ENCODE peak calls at places on chromosomes 1 and 21, in eight cellular contexts. T, Q, C, F, J, W, I and A are unnamed samples.

GRCh38 chr1:209335090-209335692 is 248.3 kb upstream of the CAMK1G start:
- DNase-seq in T (no peak), Q (peak), C (no peak), F (no peak), J (peak), W (peak), I (no peak), A (no peak)

GRCh38 chr1:152182431-152182830 is 23.4 kb upstream of the RPTN start:
- DNase-seq in T (no peak), Q (no peak), C (no peak), F (no peak), J (no peak), W (no peak), I (no peak), A (no peak)

GRCh38 chr1:168509875-168510594 is 33.8 kb downstream of the XCL2 start:
- DNase-seq in T (no peak), Q (no peak), C (no peak), F (no peak), J (no peak), W (no peak), I (no peak), A (no peak)

GRCh38 chr1:48245106-48245505 is 22.6 kb downstream of the SLC5A9 start:
- DNase-seq in T (no peak), Q (no peak), C (no peak), F (no peak), J (no peak), W (no peak), I (no peak), A (no peak)

GRCh38 chr1:91683598-91683951 is 182.9 kb downstream of the CDC7 start:
- DNase-seq in T (peak), Q (no peak), C (no peak), F (peak), J (no peak), W (no peak), I (peak), A (no peak)

GRCh38 chr1:171916315-171916771 is 75.0 kb downstream of the DNM3 start:
- DNase-seq in T (no peak), Q (no peak), C (no peak), F (no peak), J (no peak), W (no peak), I (no peak), A (no peak)

GRCh38 chr21:38326429-38326828 is 69.6 kb downstream of the KCNJ15 start:
- DNase-seq in T (no peak), Q (no peak), C (no peak), F (no peak), J (no peak), W (no peak), I (no peak), A (no peak)

GRCh38 chr21:45458281-45459170 is 53.6 kb downstream of the COL18A1 start:
- DNase-seq in T (no peak), Q (no peak), C (no peak), F (no peak), J (peak), W (no peak), I (no peak), A (no peak)

GRCh38 chr1:46053734-46054133 is 78.7 kb downstream of the PIK3R3 start:
- DNase-seq in T (no peak), Q (no peak), C (no peak), F (no peak), J (no peak), W (peak), I (no peak), A (no peak)

GRCh38 chr21:43820466-43820865 is 31.1 kb downstream of the RRP1 start:
- DNase-seq in T (no peak), Q (no peak), C (no peak), F (no peak), J (no peak), W (no peak), I (no peak), A (no peak)

GRCh38 chr1:50422675-50422945 is 633 bp downstream of the DMRTA2 start:
- DNase-seq in T (no peak), Q (no peak), C (no peak), F (no peak), J (no peak), W (no peak), I (no peak), A (no peak)

GRCh38 chr21:39020751-39021474 is 162.3 kb downstream of the PSMG1 start:
- DNase-seq in T (peak), Q (no peak), C (no peak), F (no peak), J (peak), W (peak), I (no peak), A (peak)

GRCh38 chr1:25623007-25623406 is 6.4 kb downstream of the MAN1C1 start:
- DNase-seq in T (no peak), Q (no peak), C (no peak), F (no peak), J (no peak), W (no peak), I (no peak), A (no peak)

GRCh38 chr1:15808955-15809354 is 1.5 kb upstream of the UQCRHL start:
- DNase-seq in T (no peak), Q (no peak), C (no peak), F (no peak), J (no peak), W (no peak), I (no peak), A (no peak)

GRCh38 chr1:183227963-183228649 is 42.0 kb downstream of the LAMC2 start:
- DNase-seq in T (peak), Q (peak), C (peak), F (no peak), J (peak), W (peak), I (peak), A (no peak)

GRCh38 chr1:182185822-182186756 is 124.6 kb upstream of the ZNF648 start:
- DNase-seq in T (no peak), Q (peak), C (no peak), F (no peak), J (no peak), W (peak), I (no peak), A (no peak)

GRCh38 chr1:112515311-112516009 is 6.7 kb downstream of the WNT2B start:
- DNase-seq in T (no peak), Q (no peak), C (no peak), F (no peak), J (no peak), W (peak), I (no peak), A (no peak)

GRCh38 chr1:219710529-219711194 is 97.8 kb upstream of the ZC3H11B start:
- DNase-seq in T (no peak), Q (no peak), C (no peak), F (no peak), J (no peak), W (peak), I (no peak), A (no peak)

GRCh38 chr1:21503706-21504377 is 5.4 kb upstream of the ALPL start:
- DNase-seq in T (no peak), Q (no peak), C (no peak), F (no peak), J (no peak), W (no peak), I (no peak), A (peak)

GRCh38 chr1:201448981-201449380 is 20.0 kb downstream of the PHLDA3 start:
- DNase-seq in T (no peak), Q (no peak), C (no peak), F (no peak), J (no peak), W (no peak), I (no peak), A (no peak)

GRCh38 chr1:183543619-183544204 is 46.5 kb downstream of the NCF2 start:
- DNase-seq in T (no peak), Q (peak), C (no peak), F (no peak), J (no peak), W (peak), I (no peak), A (no peak)

GRCh38 chr1:196660272-196660671 is 8.4 kb downstream of the CFH start:
- DNase-seq in T (no peak), Q (no peak), C (no peak), F (no peak), J (no peak), W (no peak), I (no peak), A (no peak)

GRCh38 chr1:157948547-157949152 is 44.8 kb upstream of the KIRREL1 start:
- DNase-seq in T (peak), Q (no peak), C (no peak), F (no peak), J (no peak), W (peak), I (no peak), A (no peak)

GRCh38 chr1:183804916-183805734 is at the start of gene RGL1:
- DNase-seq in T (peak), Q (peak), C (peak), F (peak), J (peak), W (peak), I (peak), A (peak)

GRCh38 chr1:22978299-22978698 is 5.6 kb upstream of the LACTBL1 start:
- DNase-seq in T (no peak), Q (no peak), C (no peak), F (no peak), J (no peak), W (peak), I (no peak), A (no peak)

GRCh38 chr1:218431476-218431875 is 86.3 kb downstream of the TGFB2 start:
- DNase-seq in T (no peak), Q (no peak), C (no peak), F (no peak), J (no peak), W (no peak), I (no peak), A (no peak)

GRCh38 chr1:86965012-86965826 is 50.8 kb downstream of the HS2ST1 start:
- DNase-seq in T (no peak), Q (peak), C (no peak), F (no peak), J (no peak), W (peak), I (no peak), A (no peak)

GRCh38 chr1:3369437-3370076 is 84.9 kb upstream of the ARHGEF16 start:
- DNase-seq in T (no peak), Q (no peak), C (peak), F (peak), J (no peak), W (peak), I (no peak), A (no peak)

GRCh38 chr1:42681771-42682483 is at the start of gene YBX1:
- DNase-seq in T (peak), Q (peak), C (peak), F (peak), J (peak), W (peak), I (peak), A (peak)

GRCh38 chr1:42679364-42679983 is 2.7 kb upstream of the YBX1 start:
- DNase-seq in T (no peak), Q (no peak), C (no peak), F (no peak), J (no peak), W (peak), I (no peak), A (no peak)

GRCh38 chr1:42682739-42683529 is 716 bp downstream of the YBX1 start:
- DNase-seq in T (peak), Q (peak), C (peak), F (peak), J (peak), W (peak), I (peak), A (peak)

GRCh38 chr1:42680045-42680444 is 2.2 kb upstream of the YBX1 start:
- DNase-seq in T (no peak), Q (no peak), C (no peak), F (no peak), J (no peak), W (no peak), I (no peak), A (no peak)

GRCh38 chr1:42680921-42681683 is 1.1 kb upstream of the YBX1 start:
- DNase-seq in T (no peak), Q (no peak), C (no peak), F (no peak), J (no peak), W (no peak), I (no peak), A (no peak)
- TF ChIP-seq CTCF in T (no peak), Q (no peak), C (no peak), F (no peak), J (no peak), W (no peak), I (peak), A (no peak)

GRCh38 chr1:100894622-100895539 is at the start of gene EXTL2:
- DNase-seq in T (peak), Q (peak), C (peak), F (peak), J (peak), W (peak), I (peak), A (peak)
- H3K27ac ChIP-seq in T (peak), Q (peak), C (peak), F (peak), J (peak), W (peak), I (peak), A (peak)

GRCh38 chr1:11682287-11682771 is 1.4 kb upstream of the MAD2L2 start:
- DNase-seq in T (no peak), Q (no peak), C (no peak), F (no peak), J (no peak), W (no peak), I (no peak), A (no peak)

GRCh38 chr1:11682799-11683198 is 1.9 kb upstream of the MAD2L2 start:
- DNase-seq in T (no peak), Q (no peak), C (no peak), F (no peak), J (no peak), W (peak), I (no peak), A (no peak)

GRCh38 chr1:11680270-11681070 is 478 bp downstream of the MAD2L2 start:
- DNase-seq in T (peak), Q (peak), C (no peak), F (no peak), J (no peak), W (peak), I (no peak), A (no peak)

GRCh38 chr1:11678442-11678841 is 2.5 kb downstream of the MAD2L2 start:
- DNase-seq in T (no peak), Q (no peak), C (no peak), F (no peak), J (no peak), W (no peak), I (no peak), A (no peak)

GRCh38 chr1:11681071-11681771 is at the start of gene MAD2L2:
- DNase-seq in T (peak), Q (peak), C (peak), F (peak), J (peak), W (peak), I (peak), A (peak)
- TF ChIP-seq POLR2A in T (peak), Q (no peak), C (peak), F (peak), J (peak), W (peak), I (no peak), A (no peak)

DNA sequence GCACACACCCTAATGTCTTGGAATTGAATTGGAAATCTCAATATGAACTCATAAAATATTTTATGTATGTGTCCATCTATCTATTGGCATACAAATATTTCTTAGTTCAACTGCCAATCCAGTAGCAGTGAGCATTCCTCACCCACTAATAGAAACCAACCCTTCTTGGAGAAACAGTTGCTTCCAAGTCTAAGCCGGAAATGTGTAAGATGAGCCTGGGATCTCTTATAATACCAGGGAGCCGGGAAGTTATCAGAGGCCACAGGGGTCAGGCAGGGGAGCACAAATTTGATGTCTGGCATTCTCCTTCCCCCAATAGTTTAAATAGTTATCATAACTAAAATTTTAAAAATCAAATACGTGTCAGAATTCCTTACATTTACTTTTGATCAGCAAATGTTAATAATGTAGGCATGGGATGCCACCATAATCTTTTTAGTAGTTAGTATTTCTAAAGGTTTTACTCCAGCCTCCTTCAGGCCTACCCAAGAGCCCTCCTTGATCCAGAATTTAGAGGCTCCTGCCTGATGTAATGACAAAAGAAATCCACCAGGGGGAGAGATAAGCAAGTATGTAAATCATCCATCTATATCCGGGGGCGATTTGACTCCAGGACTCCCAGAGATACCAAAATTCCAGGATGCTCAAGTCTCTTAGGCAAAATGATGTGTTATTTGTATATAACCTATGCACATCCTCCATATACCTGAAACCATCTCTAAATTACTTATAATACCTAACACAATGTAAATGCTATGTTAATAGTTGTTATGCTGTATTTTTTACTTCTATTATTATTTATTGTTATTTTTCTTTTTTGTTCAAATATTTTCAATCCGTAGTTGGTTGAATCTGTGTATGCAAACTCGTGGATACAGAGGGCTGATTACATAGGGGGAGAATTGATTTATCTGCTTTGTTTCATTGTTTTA is 218.7 kb upstream of the COA6 start:
- DNase-seq in T (no peak), Q (peak), C (no peak), F (no peak), J (no peak), W (peak), I (no peak), A (no peak)
- TF ChIP-seq CTCF in T (peak), Q (peak), C (no peak), F (peak), J (peak), W (peak), I (peak), A (peak)

GRCh38 chr1:190578531-190578930 is 100.9 kb upstream of the BRINP3 start:
- DNase-seq in T (no peak), Q (no peak), C (no peak), F (no peak), J (no peak), W (no peak), I (no peak), A (no peak)
- H3K27ac ChIP-seq in T (no peak), Q (no peak), C (no peak), F (no peak), J (no peak), W (no peak), I (no peak), A (no peak)

GRCh38 chr1:109493805-109494539 is at the start of gene CYB561D1:
- DNase-seq in T (peak), Q (peak), C (peak), F (peak), J (peak), W (peak), I (peak), A (peak)
- TF ChIP-seq POLR2A in T (peak), Q (peak), C (peak), F (no peak), J (peak), W (no peak), I (peak), A (no peak)

DNA sequence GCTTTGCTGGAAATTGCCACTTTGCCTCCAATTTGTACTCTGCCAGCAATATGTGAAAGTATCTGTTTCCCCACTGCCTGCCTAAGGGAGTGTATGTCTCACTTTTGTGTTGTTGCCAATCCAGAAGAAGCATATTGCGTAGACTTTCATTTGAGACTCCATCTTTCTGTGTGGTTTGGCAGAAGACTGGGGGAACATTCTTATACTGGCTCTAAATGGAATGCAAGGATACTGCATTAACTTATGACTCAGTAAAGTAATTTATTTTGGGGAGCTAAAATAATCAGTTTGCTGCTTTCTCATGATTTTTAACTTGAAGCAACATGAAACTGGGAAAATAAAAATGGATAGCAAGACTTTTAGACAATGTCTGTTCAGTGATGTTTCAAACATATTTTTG is 107.7 kb upstream of the TMPRSS2 start:
- DNase-seq in T (no peak), Q (no peak), C (no peak), F (no peak), J (no peak), W (peak), I (no peak), A (peak)
- TF ChIP-seq CTCF in T (no peak), Q (no peak), C (no peak), F (no peak), J (no peak), W (no peak), I (no peak), A (no peak)

GRCh38 chr1:154448271-154448905 is 43.2 kb downstream of the IL6R start:
- DNase-seq in T (no peak), Q (no peak), C (no peak), F (no peak), J (no peak), W (no peak), I (no peak), A (no peak)
- H3K27ac ChIP-seq in T (no peak), Q (no peak), C (no peak), F (no peak), J (no peak), W (no peak), I (no peak), A (no peak)